ENCODE peak calls at places on chromosomes 2 and 18, in four cellular contexts. One of them, this sample, is unnamed.
A peak's percentile ranks its signal among the peaks of the same experiment; 100 is the strongest.

GRCh38 chr2:142935563-142936089 is 58.2 kb downstream of the KYNU start:
- DNase-seq in K562: peak; percentile 20
- DNase-seq in GM12878: no peak
- DNase-seq in HepG2: no peak
- DNase-seq in this sample: no peak

GRCh38 chr2:66127656-66128055 is 307.3 kb upstream of the MEIS1 start:
- DNase-seq in K562: no peak
- DNase-seq in GM12878: no peak
- DNase-seq in HepG2: no peak
- DNase-seq in this sample: no peak

GRCh38 chr2:58521803-58522602 is 280.9 kb upstream of the FANCL start:
- DNase-seq in K562: no peak
- DNase-seq in GM12878: no peak
- DNase-seq in HepG2: no peak
- DNase-seq in this sample: no peak

GRCh38 chr2:177611310-177611886 is 218.8 kb downstream of the AGPS start:
- DNase-seq in K562: no peak
- DNase-seq in GM12878: no peak
- DNase-seq in HepG2: no peak
- DNase-seq in this sample: no peak

GRCh38 chr2:101307950-101308431 is 510 bp downstream of the RNF149 start:
- DNase-seq in K562: no peak
- DNase-seq in GM12878: no peak
- DNase-seq in HepG2: no peak
- DNase-seq in this sample: peak; percentile 15

GRCh38 chr18:12819822-12820221 is 64.2 kb downstream of the PTPN2 start:
- DNase-seq in K562: no peak
- DNase-seq in GM12878: no peak
- DNase-seq in HepG2: no peak
- DNase-seq in this sample: no peak

GRCh38 chr2:216426166-216426777 is 14.0 kb downstream of the SMARCAL1 start:
- DNase-seq in K562: no peak
- DNase-seq in GM12878: no peak
- DNase-seq in HepG2: no peak
- DNase-seq in this sample: no peak

GRCh38 chr18:58887613-58887963 is 22.9 kb downstream of the ZNF532 start:
- DNase-seq in K562: no peak
- DNase-seq in GM12878: peak; percentile 51
- DNase-seq in HepG2: no peak
- DNase-seq in this sample: no peak

GRCh38 chr2:85920810-85921545 is 32.2 kb upstream of the ST3GAL5 start:
- DNase-seq in K562: no peak
- DNase-seq in GM12878: no peak
- DNase-seq in HepG2: no peak
- DNase-seq in this sample: peak; percentile 56

GRCh38 chr18:23462876-23463275 is 9.8 kb downstream of the RIOK3 start:
- DNase-seq in K562: no peak
- DNase-seq in GM12878: no peak
- DNase-seq in HepG2: no peak
- DNase-seq in this sample: no peak

GRCh38 chr2:150486539-150487484 is 655 bp downstream of the RND3 start:
- DNase-seq in K562: no peak
- DNase-seq in GM12878: no peak
- DNase-seq in HepG2: no peak
- DNase-seq in this sample: no peak

GRCh38 chr2:216578325-216578724 is 54.9 kb upstream of the IGFBP2 start:
- DNase-seq in K562: no peak
- DNase-seq in GM12878: no peak
- DNase-seq in HepG2: no peak
- DNase-seq in this sample: no peak

GRCh38 chr2:209579236-209579749 is 155.4 kb downstream of the MAP2 start:
- DNase-seq in K562: no peak
- DNase-seq in GM12878: no peak
- DNase-seq in HepG2: no peak
- DNase-seq in this sample: no peak

GRCh38 chr2:162113771-162114168 is 38.3 kb downstream of the GCG start:
- DNase-seq in K562: no peak
- DNase-seq in GM12878: no peak
- DNase-seq in HepG2: peak; percentile 85
- DNase-seq in this sample: no peak

GRCh38 chr2:9538000-9538507 is 17.6 kb downstream of the ADAM17 start:
- DNase-seq in K562: no peak
- DNase-seq in GM12878: no peak
- DNase-seq in HepG2: no peak
- DNase-seq in this sample: peak; percentile 43

GRCh38 chr2:34242741-34243123 is 643.6 kb upstream of the FAM98A start:
- DNase-seq in K562: no peak
- DNase-seq in GM12878: no peak
- DNase-seq in HepG2: no peak
- DNase-seq in this sample: no peak

GRCh38 chr18:70333757-70334156 is 44.9 kb downstream of the SOCS6 start:
- DNase-seq in K562: no peak
- DNase-seq in GM12878: no peak
- DNase-seq in HepG2: peak; percentile 98
- DNase-seq in this sample: peak; percentile 90

GRCh38 chr2:70123051-70123828 is 36.0 kb downstream of the PCBP1 start:
- DNase-seq in K562: peak; percentile 28
- DNase-seq in GM12878: no peak
- DNase-seq in HepG2: no peak
- DNase-seq in this sample: no peak

GRCh38 chr2:80266231-80266630 is 38.3 kb downstream of the LRRTM1 start:
- DNase-seq in K562: no peak
- DNase-seq in GM12878: no peak
- DNase-seq in HepG2: no peak
- DNase-seq in this sample: no peak

GRCh38 chr2:71988170-71988569 is 159.5 kb downstream of the CYP26B1 start:
- DNase-seq in K562: no peak
- DNase-seq in GM12878: no peak
- DNase-seq in HepG2: no peak
- DNase-seq in this sample: no peak

GRCh38 chr18:13797157-13797611 is 26.8 kb upstream of the MC5R start:
- DNase-seq in K562: no peak
- DNase-seq in GM12878: no peak
- DNase-seq in HepG2: peak; percentile 7
- DNase-seq in this sample: no peak

GRCh38 chr2:75654012-75654411 is 7.4 kb downstream of the MRPL19 start:
- DNase-seq in K562: no peak
- DNase-seq in GM12878: no peak
- DNase-seq in HepG2: no peak
- DNase-seq in this sample: no peak

GRCh38 chr2:241702155-241702404 is 241 bp downstream of the ING5 start:
- DNase-seq in K562: peak; percentile 83
- DNase-seq in GM12878: peak; percentile 15
- DNase-seq in HepG2: no peak
- DNase-seq in this sample: peak; percentile 89

GRCh38 chr2:146853741-146854444 is 990.9 kb upstream of the ACVR2A start:
- DNase-seq in K562: no peak
- DNase-seq in GM12878: no peak
- DNase-seq in HepG2: no peak
- DNase-seq in this sample: no peak

GRCh38 chr2:63581266-63581961 is 6.9 kb downstream of the WDPCP start:
- DNase-seq in K562: no peak
- DNase-seq in GM12878: no peak
- DNase-seq in HepG2: no peak
- DNase-seq in this sample: no peak

GRCh38 chr2:143950675-143951074 is 569.2 kb downstream of the ZEB2 start:
- DNase-seq in K562: no peak
- DNase-seq in GM12878: no peak
- DNase-seq in HepG2: no peak
- DNase-seq in this sample: no peak

GRCh38 chr2:143948710-143949109 is 571.2 kb downstream of the ZEB2 start:
- DNase-seq in K562: no peak
- DNase-seq in GM12878: no peak
- DNase-seq in HepG2: no peak
- DNase-seq in this sample: no peak

GRCh38 chr2:143949121-143949848 is 570.6 kb downstream of the ZEB2 start:
- DNase-seq in K562: no peak
- DNase-seq in GM12878: no peak
- DNase-seq in HepG2: no peak
- DNase-seq in this sample: no peak

GRCh38 chr2:143942486-143942885 is 577.4 kb downstream of the ZEB2 start:
- DNase-seq in K562: no peak
- DNase-seq in GM12878: no peak
- DNase-seq in HepG2: no peak
- DNase-seq in this sample: no peak

GRCh38 chr2:143946436-143947385 is 573.2 kb downstream of the ZEB2 start:
- DNase-seq in K562: no peak
- DNase-seq in GM12878: no peak
- DNase-seq in HepG2: no peak
- DNase-seq in this sample: no peak
- TF ChIP-seq POLR2AphosphoS2 in K562: no peak
- TF ChIP-seq POLR2AphosphoS2 in GM12878: no peak
- TF ChIP-seq POLR2AphosphoS2 in HepG2: no peak
- TF ChIP-seq POLR2AphosphoS2 in this sample: no peak

DNA sequence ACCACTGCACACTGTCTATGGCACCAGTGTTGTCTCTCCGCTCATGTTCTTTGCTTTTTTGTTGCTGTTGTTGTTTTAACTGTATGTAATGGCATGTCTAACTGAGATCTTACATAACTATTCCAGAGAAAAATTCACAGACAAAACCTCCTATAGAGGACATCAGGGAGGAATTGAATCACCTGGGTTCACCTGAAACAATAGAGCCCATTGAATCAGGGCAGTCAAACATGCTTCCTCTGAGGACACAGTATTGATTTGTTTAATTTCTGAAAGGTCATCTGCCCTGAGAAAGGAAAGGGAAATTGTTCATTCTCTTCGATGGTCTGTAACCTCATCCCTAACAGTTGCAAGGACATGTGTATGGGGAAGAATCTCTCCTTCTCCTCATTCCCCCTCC is 237.5 kb downstream of the SRBD1 start:
- DNase-seq in K562: no peak
- DNase-seq in GM12878: no peak
- DNase-seq in HepG2: peak; percentile 93
- DNase-seq in this sample: no peak
- TF ChIP-seq POLR2AphosphoS2 in K562: no peak
- TF ChIP-seq POLR2AphosphoS2 in GM12878: no peak
- TF ChIP-seq POLR2AphosphoS2 in HepG2: no peak
- TF ChIP-seq POLR2AphosphoS2 in this sample: no peak

GRCh38 chr2:226761195-226761583 is 38.4 kb downstream of the IRS1 start:
- DNase-seq in K562: no peak
- DNase-seq in GM12878: no peak
- DNase-seq in HepG2: no peak
- DNase-seq in this sample: no peak

GRCh38 chr2:226763320-226763719 is 36.3 kb downstream of the IRS1 start:
- DNase-seq in K562: no peak
- DNase-seq in GM12878: no peak
- DNase-seq in HepG2: no peak
- DNase-seq in this sample: no peak

GRCh38 chr2:226767056-226767813 is 32.4 kb downstream of the IRS1 start:
- DNase-seq in K562: no peak
- DNase-seq in GM12878: no peak
- DNase-seq in HepG2: no peak
- DNase-seq in this sample: no peak

GRCh38 chr2:226771067-226771466 is 28.6 kb downstream of the IRS1 start:
- DNase-seq in K562: no peak
- DNase-seq in GM12878: no peak
- DNase-seq in HepG2: no peak
- DNase-seq in this sample: no peak

DNA sequence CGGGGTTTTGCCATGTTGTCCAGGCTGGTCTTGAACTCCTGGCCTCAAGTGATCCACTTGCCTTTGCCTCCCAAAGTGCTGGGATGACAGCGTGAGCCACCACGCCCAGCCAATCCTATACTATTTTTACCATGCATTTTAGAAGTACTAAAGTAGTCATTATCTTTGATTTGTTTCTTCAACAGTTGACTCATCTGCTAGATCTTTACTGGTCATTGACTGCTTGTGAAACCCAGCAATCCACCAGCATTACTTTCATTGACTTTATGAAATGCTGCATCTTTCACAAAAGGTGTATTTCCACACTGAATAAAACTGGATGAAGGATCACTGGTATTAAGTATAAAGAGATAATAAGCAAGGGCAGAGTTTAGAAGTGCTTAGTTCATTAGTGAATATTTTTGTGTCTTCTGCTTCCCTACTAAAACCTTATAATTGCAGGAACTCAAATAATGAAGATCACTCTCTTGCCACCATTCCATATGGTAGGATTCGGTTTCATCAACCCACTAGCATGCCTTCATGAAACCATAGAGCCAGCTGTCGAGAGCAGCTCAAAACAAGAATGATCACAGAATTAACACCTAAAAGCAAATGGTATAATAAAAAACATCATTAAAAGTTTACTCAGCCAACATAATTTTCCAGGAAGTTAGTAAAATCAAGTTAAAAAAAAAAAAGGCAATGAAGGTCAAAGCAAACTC is 33.1 kb downstream of the IRS1 start:
- DNase-seq in K562: no peak
- DNase-seq in GM12878: no peak
- DNase-seq in HepG2: no peak
- DNase-seq in this sample: no peak
- TF ChIP-seq POLR2AphosphoS2 in K562: no peak
- TF ChIP-seq POLR2AphosphoS2 in GM12878: no peak
- TF ChIP-seq POLR2AphosphoS2 in HepG2: no peak
- TF ChIP-seq POLR2AphosphoS2 in this sample: no peak

GRCh38 chr2:110852541-110853263 is 120.3 kb downstream of the ACOXL start:
- DNase-seq in K562: no peak
- DNase-seq in GM12878: no peak
- DNase-seq in HepG2: no peak
- DNase-seq in this sample: no peak

GRCh38 chr2:110853516-110853915 is 121.1 kb downstream of the ACOXL start:
- DNase-seq in K562: peak; percentile 35
- DNase-seq in GM12878: no peak
- DNase-seq in HepG2: peak; percentile 42
- DNase-seq in this sample: peak; percentile 38

GRCh38 chr2:110852051-110852450 is 119.7 kb downstream of the ACOXL start:
- DNase-seq in K562: no peak
- DNase-seq in GM12878: no peak
- DNase-seq in HepG2: no peak
- DNase-seq in this sample: no peak

GRCh38 chr2:110851531-110851930 is 119.2 kb downstream of the ACOXL start:
- DNase-seq in K562: no peak
- DNase-seq in GM12878: no peak
- DNase-seq in HepG2: no peak
- DNase-seq in this sample: no peak

DNA sequence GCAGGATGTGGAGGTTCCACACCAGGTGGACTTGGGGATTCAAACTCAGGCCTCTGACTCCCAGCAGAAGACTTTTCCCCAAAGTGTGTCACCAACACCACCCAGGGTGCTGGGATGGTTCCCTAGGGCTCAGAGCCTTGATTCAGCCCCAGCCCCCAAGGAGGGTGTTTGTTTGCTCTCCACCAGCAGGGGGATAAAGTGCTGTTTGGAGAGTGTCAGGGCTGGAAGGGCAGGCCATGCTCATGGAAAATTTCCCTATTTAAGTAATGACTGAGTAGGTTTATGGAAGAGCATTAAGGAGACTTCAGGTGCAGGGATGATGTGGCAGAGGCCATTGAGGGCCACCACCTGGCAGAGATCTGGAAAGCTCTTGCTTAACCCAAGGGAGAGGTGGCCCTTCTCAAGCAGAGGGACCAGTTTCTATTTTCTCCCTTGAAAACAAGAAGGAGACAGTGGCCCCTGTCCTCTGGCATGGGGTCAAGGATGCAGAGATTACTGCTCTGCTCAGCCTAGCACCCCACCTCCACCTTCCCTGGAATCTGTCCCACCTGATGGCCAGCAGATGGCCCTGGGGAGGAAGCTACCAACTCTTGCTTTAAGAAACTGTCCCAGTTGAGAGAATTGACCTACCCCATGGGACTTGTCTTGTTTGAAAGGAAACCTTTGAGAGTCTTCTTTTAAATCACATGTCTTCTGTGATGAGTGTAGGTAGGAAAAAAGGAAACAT is 122.1 kb downstream of the ACOXL start:
- DNase-seq in K562: peak; percentile 22
- DNase-seq in GM12878: no peak
- DNase-seq in HepG2: no peak
- DNase-seq in this sample: peak; percentile 16
- TF ChIP-seq POLR2AphosphoS2 in K562: no peak
- TF ChIP-seq POLR2AphosphoS2 in GM12878: no peak
- TF ChIP-seq POLR2AphosphoS2 in HepG2: no peak
- TF ChIP-seq POLR2AphosphoS2 in this sample: no peak

This sample was measured in A549.